ENCODE peak calls at places on chromosomes 5 and 9, in seven cellular contexts. T, R, C, H, B, F and V are unnamed samples.

GRCh38 chr9:34343090-34343489 is 13.7 kb downstream of the NUDT2 start:
- DNase-seq in C (no peak), R (no peak), H (no peak), F (no peak), B (no peak), T (no peak), V (no peak)

GRCh38 chr9:137664676-137665075 is 45.9 kb downstream of the EHMT1 start:
- DNase-seq in H (no peak), B (no peak), T (no peak), C (no peak), R (no peak), F (peak), V (no peak)

GRCh38 chr9:107046692-107047091 is 183.7 kb downstream of the ZNF462 start:
- DNase-seq in T (no peak), F (no peak), C (no peak), H (peak), R (no peak), B (no peak), V (no peak)

GRCh38 chr5:125541085-125541484 is 794.6 kb upstream of the ZNF608 start:
- DNase-seq in H (no peak), B (no peak), R (no peak), T (no peak), F (no peak), C (no peak), V (no peak)

GRCh38 chr9:121607434-121608248 is 43.8 kb upstream of the DAB2IP start:
- DNase-seq in T (peak), B (no peak), F (peak), R (no peak), C (peak), H (no peak), V (no peak)

GRCh38 chr9:2955616-2956015 is 111.7 kb upstream of the PUM3 start:
- DNase-seq in F (no peak), R (no peak), B (no peak), C (no peak), T (no peak), H (no peak), V (no peak)

GRCh38 chr9:78769684-78770083 is 472.8 kb downstream of the PSAT1 start:
- DNase-seq in T (no peak), H (no peak), C (no peak), R (no peak), F (no peak), B (no peak), V (no peak)

GRCh38 chr9:112012026-112012902 is 115.7 kb downstream of the UGCG start:
- DNase-seq in H (peak), C (peak), R (no peak), B (no peak), T (no peak), F (peak), V (peak)

GRCh38 chr5:172492097-172492840 is 37.9 kb upstream of the SH3PXD2B start:
- DNase-seq in B (no peak), C (no peak), T (no peak), R (no peak), H (no peak), F (no peak), V (no peak)

GRCh38 chr9:133715866-133716563 is 22.1 kb downstream of the SARDH start:
- DNase-seq in F (peak), B (peak), H (no peak), C (no peak), T (peak), R (peak), V (no peak)

GRCh38 chr9:134052491-134052890 is 15.3 kb downstream of the BRD3 start:
- DNase-seq in B (no peak), R (no peak), F (no peak), C (no peak), H (no peak), T (no peak), V (no peak)

GRCh38 chr9:126299706-126300276 is 26.8 kb upstream of the MVB12B start:
- DNase-seq in H (no peak), B (no peak), F (peak), R (no peak), C (no peak), T (no peak), V (no peak)

GRCh38 chr9:75101004-75101601 is 12.8 kb downstream of the OSTF1 start:
- DNase-seq in C (no peak), H (no peak), R (no peak), T (no peak), B (no peak), F (no peak), V (no peak)

GRCh38 chr9:4984171-4984570 is 901 bp upstream of the JAK2 start:
- DNase-seq in F (peak), H (no peak), T (no peak), R (no peak), C (peak), B (no peak), V (no peak)

GRCh38 chr9:4984571-4985375 is at the start of gene JAK2:
- DNase-seq in T (peak), C (peak), F (peak), R (peak), H (peak), B (peak), V (no peak)

GRCh38 chr9:4983541-4984165 is 1.4 kb upstream of the JAK2 start:
- DNase-seq in R (no peak), H (no peak), B (no peak), C (no peak), T (no peak), F (peak), V (no peak)

GRCh38 chr9:4980046-4980727 is 4.9 kb upstream of the JAK2 start:
- DNase-seq in R (no peak), F (no peak), H (no peak), T (no peak), B (no peak), C (no peak), V (no peak)

DNA sequence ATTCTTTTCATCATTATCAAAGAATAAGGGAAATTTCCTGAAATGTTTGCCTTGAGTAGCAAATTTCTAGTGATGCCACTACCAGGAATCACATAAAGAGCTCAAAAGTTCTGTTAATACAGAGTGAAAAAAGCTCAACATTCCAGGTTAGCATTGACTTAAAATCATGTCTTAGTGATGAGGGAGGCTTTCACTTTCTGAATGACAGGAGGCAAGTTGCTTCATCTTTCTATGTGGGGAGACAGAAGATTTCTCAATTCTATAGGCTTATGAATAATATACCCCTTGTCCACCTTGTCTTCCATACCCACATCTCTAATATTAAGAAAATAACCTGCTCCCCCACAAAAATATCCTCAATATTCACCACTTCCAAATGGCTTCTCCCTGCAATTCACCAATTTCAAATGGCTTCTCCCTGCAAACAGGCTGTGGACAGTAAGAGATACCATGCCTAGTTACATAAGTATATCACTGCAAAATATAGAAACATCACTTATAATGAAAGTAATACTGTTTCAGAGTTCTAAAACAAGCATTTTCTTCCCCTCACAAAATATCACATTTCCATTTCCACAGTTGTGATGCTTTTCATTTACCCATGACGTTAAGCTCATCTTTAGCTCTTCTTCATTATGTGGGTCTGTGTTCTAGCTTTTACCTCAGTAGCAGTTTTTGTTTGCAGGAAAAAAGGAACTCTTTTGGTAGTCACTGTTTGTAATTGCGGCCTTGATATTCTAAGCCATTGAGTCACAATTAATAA is 2.2 kb upstream of the JAK2 start:
- DNase-seq in H (no peak), F (no peak), C (no peak), T (no peak), B (no peak), R (no peak), V (no peak)
- H3K27ac ChIP-seq in H (peak), F (no peak), C (no peak), T (no peak), B (no peak), R (no peak), V (no peak)

DNA sequence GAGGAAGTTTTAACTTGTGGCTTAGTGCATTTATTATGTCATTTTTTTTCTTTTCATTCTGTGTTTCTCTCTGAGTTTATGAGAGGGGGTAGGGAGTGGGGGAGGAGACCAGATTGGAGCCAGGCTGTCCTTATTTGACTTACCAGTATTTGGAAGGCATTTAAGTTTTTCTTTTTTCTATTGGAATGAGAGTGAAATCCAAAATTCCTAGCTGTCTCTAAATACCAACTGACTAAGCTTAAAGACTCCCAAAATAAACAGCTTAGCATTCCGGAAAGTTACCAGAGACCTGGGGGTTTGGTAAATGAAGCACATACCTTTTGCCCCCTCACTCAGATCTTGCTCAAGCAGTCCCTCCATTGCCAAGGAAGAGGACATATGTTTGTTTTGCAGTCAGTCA is 581.9 kb upstream of the BRINP1 start:
- DNase-seq in B (no peak), C (no peak), T (no peak), H (no peak), R (no peak), F (no peak), V (no peak)
- TF ChIP-seq SIN3A in B (no peak), C (no peak), T (no peak), H (no peak), R (no peak), F (no peak), V (no peak)

GRCh38 chr5:158875272-158875679 is 224.4 kb downstream of the EBF1 start:
- DNase-seq in R (no peak), F (no peak), B (no peak), H (no peak), C (no peak), T (no peak), V (no peak)
- H3K27ac ChIP-seq in R (no peak), F (no peak), B (no peak), H (peak), C (no peak), T (no peak), V (no peak)

GRCh38 chr9:1759901-1760300 is 255.2 kb upstream of the SMARCA2 start:
- DNase-seq in B (no peak), R (no peak), F (no peak), C (no peak), T (no peak), H (no peak), V (no peak)

GRCh38 chr9:1761807-1762206 is 253.3 kb upstream of the SMARCA2 start:
- DNase-seq in F (no peak), C (no peak), H (no peak), B (no peak), R (no peak), T (no peak), V (no peak)

GRCh38 chr9:1759009-1759408 is 256.1 kb upstream of the SMARCA2 start:
- DNase-seq in C (no peak), F (no peak), B (no peak), H (peak), R (no peak), T (no peak), V (no peak)
- TF ChIP-seq SIN3A in C (no peak), F (no peak), B (no peak), H (no peak), R (no peak), T (no peak), V (no peak)

DNA sequence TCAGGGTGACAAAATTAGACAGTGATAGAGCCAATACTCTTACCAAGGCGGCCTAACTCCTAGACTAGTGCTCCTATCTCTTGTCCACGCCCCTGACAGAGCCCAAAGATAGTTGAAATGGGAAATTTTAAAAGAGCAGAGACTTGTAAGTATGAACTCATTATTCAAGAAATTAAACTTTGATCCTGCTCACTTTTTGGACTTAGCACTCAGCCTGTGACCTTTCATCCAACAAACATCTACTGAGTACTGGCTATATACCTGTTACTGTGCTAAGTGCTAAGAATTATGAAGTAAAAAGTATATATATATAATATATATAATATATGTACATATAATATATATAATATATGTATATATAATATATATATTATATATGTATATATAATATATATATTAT is 1.2 kb downstream of the INVS start:
- DNase-seq in T (no peak), B (no peak), F (no peak), H (no peak), R (no peak), C (no peak), V (no peak)
- H3K27ac ChIP-seq in T (peak), B (peak), F (peak), H (peak), R (no peak), C (peak), V (peak)

GRCh38 chr9:95202076-95202681 is 115.3 kb downstream of the FANCC start:
- DNase-seq in H (no peak), F (no peak), B (no peak), T (no peak), C (no peak), R (no peak), V (no peak)
- TF ChIP-seq SIN3A in H (no peak), F (no peak), B (no peak), T (no peak), C (no peak), R (no peak), V (no peak)

DNA sequence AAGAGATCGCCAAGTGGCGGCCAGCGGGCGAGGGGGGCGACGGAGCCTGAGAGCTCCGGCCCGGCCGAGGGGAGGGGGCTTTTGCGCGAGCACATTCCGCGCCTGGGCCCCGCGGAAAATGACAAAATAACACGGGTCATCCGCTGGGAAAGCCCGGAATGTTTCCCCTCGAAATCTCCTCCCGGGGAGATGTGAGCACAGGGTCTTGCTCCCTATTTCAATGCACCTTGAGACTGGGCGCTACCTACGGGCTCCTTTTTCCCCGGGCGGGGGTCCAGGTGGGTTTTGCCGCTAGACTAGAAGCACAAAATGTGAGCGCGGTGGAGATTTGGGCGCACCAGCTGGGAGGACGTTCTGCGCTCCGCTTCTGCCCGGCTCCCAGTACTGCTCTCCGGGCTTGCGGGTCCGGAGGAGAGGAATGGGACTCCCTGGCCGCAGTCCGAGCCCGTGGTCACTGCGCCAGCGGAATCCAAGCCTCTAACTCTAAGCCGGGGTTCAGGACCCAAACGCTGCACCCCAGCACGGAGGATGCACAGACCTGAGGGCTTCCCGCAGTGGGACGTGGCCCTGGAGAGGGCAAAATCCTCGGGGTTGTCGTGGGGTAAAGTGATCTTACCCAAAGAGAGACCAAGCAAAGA is 2.8 kb upstream of the PRDM12 start:
- DNase-seq in R (peak), B (no peak), T (peak), H (no peak), C (no peak), F (no peak), V (no peak)
- H3K27ac ChIP-seq in R (no peak), B (no peak), T (no peak), H (no peak), C (no peak), F (no peak), V (no peak)

GRCh38 chr5:146862641-146863040 is 15.9 kb downstream of the PPP2R2B start:
- DNase-seq in H (no peak), F (no peak), B (no peak), C (no peak), T (no peak), R (no peak), V (no peak)
- TF ChIP-seq SIN3A in H (no peak), F (no peak), B (no peak), C (no peak), T (no peak), R (no peak), V (no peak)